ENCODE peak calls at places on chromosomes 12 and 14, in nine cellular contexts. E is activated T-cell treated with anti-CD3 and anti-CD28 coated beads for 1 hour; B is globus pallidus; L is C1 segment of cervical spinal cord; X is stimulated activated CD4-positive, alpha-beta T cell treated with anti-CD3 and anti-CD28 coated beads, TNF-alpha, amount 100 ng/mL, for 4 hours; Y is lower leg skin; P is activated naive CD4-positive, alpha-beta T cell treated with anti-CD3 and anti-CD28 coated beads, Interleukin-2, amount 10 ng/mL, durations not matched to agents 7 days and 5 days; A is PC-3; G is suprapubic skin. D is an unnamed sample.

GRCh38 chr12:46744256-46744655 is 81.5 kb downstream of the SLC38A4 start:
- DNase-seq in E (no peak), B (no peak), L (no peak), X (no peak), Y (no peak), P (no peak), A (no peak), G (no peak), D (no peak)

GRCh38 chr14:99274346-99275221 is 2.6 kb upstream of the BCL11B start:
- DNase-seq in E (no peak), B (peak; percentile 57), L (peak; percentile 32), X (no peak), Y (peak; percentile 84), P (peak; percentile 73), A (peak; percentile 55), G (peak; percentile 89), D (peak; percentile 30)

GRCh38 chr12:6958609-6959375 is 7.6 kb downstream of the PTPN6 start:
- DNase-seq in E (peak; percentile 64), B (no peak), L (no peak), X (no peak), Y (no peak), P (peak; percentile 80), A (no peak), G (no peak), D (no peak)

GRCh38 chr14:61860294-61860918 is 98.2 kb downstream of the SNAPC1 start:
- DNase-seq in E (peak; percentile 47), B (peak; percentile 12), L (no peak), X (peak; percentile 44), Y (no peak), P (peak; percentile 80), A (peak; percentile 85), G (no peak), D (no peak)

GRCh38 chr14:91892918-91893527 is 25.7 kb upstream of the TC2N start:
- DNase-seq in E (no peak), B (peak; percentile 64), L (no peak), X (no peak), Y (no peak), P (no peak), A (peak; percentile 46), G (no peak), D (no peak)

GRCh38 chr12:52183544-52183910 is 8.3 kb downstream of the KRT80 start:
- DNase-seq in E (no peak), B (no peak), L (no peak), X (no peak), Y (no peak), P (no peak), A (no peak), G (no peak), D (no peak)

GRCh38 chr14:62602712-62603111 is 442.5 kb downstream of the KCNH5 start:
- DNase-seq in E (no peak), B (no peak), L (no peak), X (no peak), Y (no peak), P (no peak), A (no peak), G (no peak), D (no peak)

GRCh38 chr14:36944307-36945010 is 227.9 kb downstream of the SLC25A21 start:
- DNase-seq in E (no peak), B (no peak), L (no peak), X (no peak), Y (peak; percentile 63), P (no peak), A (peak; percentile 79), G (no peak), D (no peak)

GRCh38 chr14:96272777-96273471 is 16.9 kb downstream of the BDKRB1 start:
- DNase-seq in E (no peak), B (no peak), L (no peak), X (no peak), Y (no peak), P (no peak), A (no peak), G (no peak), D (no peak)

GRCh38 chr12:45354399-45354798 is 138.5 kb downstream of the ANO6 start:
- DNase-seq in E (no peak), B (no peak), L (no peak), X (no peak), Y (no peak), P (no peak), A (no peak), G (no peak), D (no peak)

GRCh38 chr12:104673294-104674062 is 216.7 kb downstream of the CHST11 start:
- DNase-seq in E (no peak), B (no peak), L (no peak), X (no peak), Y (no peak), P (no peak), A (no peak), G (no peak), D (no peak)

GRCh38 chr12:9143137-9143536 is 27.4 kb upstream of the A2M start:
- DNase-seq in E (no peak), B (no peak), L (no peak), X (no peak), Y (no peak), P (no peak), A (no peak), G (no peak), D (no peak)

GRCh38 chr12:98595152-98595988 is 1.9 kb downstream of the SLC25A3 start:
- DNase-seq in E (no peak), B (no peak), L (no peak), X (no peak), Y (no peak), P (peak; percentile 31), A (peak; percentile 70), G (no peak), D (no peak)

GRCh38 chr12:64318605-64319004 is 72.0 kb downstream of the C12orf56 start:
- DNase-seq in E (no peak), B (no peak), L (no peak), X (no peak), Y (no peak), P (no peak), A (no peak), G (no peak), D (no peak)

GRCh38 chr14:87497301-87497700 is 495.7 kb downstream of the GALC start:
- DNase-seq in E (no peak), B (no peak), L (no peak), X (no peak), Y (no peak), P (no peak), A (no peak), G (no peak), D (no peak)

GRCh38 chr12:109385339-109386078 is 37.8 kb downstream of the MYO1H start:
- DNase-seq in E (no peak), B (peak; percentile 37), L (no peak), X (no peak), Y (peak; percentile 79), P (no peak), A (peak; percentile 81), G (no peak), D (no peak)

GRCh38 chr12:43551971-43552559 is at the start of gene ADAMTS20:
- DNase-seq in E (no peak), B (no peak), L (no peak), X (no peak), Y (no peak), P (no peak), A (no peak), G (no peak), D (no peak)

GRCh38 chr12:92828565-92828964 is 100.5 kb downstream of the EEA1 start:
- DNase-seq in E (no peak), B (no peak), L (no peak), X (no peak), Y (no peak), P (no peak), A (no peak), G (no peak), D (no peak)

GRCh38 chr12:5200276-5201087 is 156.8 kb downstream of the KCNA5 start:
- DNase-seq in E (no peak), B (peak; percentile 3), L (peak; percentile 32), X (no peak), Y (peak; percentile 17), P (peak; percentile 34), A (peak; percentile 12), G (no peak), D (no peak)

GRCh38 chr14:26888592-26888991 is 290.8 kb upstream of the NOVA1 start:
- DNase-seq in E (no peak), B (no peak), L (no peak), X (no peak), Y (no peak), P (no peak), A (no peak), G (no peak), D (no peak)

GRCh38 chr12:101685121-101685520 is 12.3 kb upstream of the CHPT1 start:
- DNase-seq in E (no peak), B (no peak), L (no peak), X (no peak), Y (no peak), P (no peak), A (no peak), G (no peak), D (no peak)

GRCh38 chr14:49549881-49550280 is 36.3 kb downstream of the RPS29 start:
- DNase-seq in E (no peak), B (no peak), L (no peak), X (no peak), Y (no peak), P (no peak), A (peak; percentile 63), G (no peak), D (no peak)

GRCh38 chr12:88816201-88816600 is 235.9 kb upstream of the KITLG start:
- DNase-seq in E (no peak), B (no peak), L (no peak), X (no peak), Y (no peak), P (no peak), A (peak; percentile 83), G (no peak), D (no peak)

D was measured in amygdala.